ENCODE peak calls at places on chromosomes 16 and 17, in four cellular contexts. S, P, E and I are unnamed samples.

GRCh38 chr17:49925916-49926315 is 43.1 kb upstream of the DLX4 start:
- DNase-seq in S (peak), P (no peak), E (no peak), I (no peak)

GRCh38 chr16:89073346-89074221 is 20.1 kb upstream of the ACSF3 start:
- DNase-seq in S (no peak), P (no peak), E (no peak), I (no peak)

GRCh38 chr17:10226930-10227695 is 28.7 kb upstream of the GAS7 start:
- DNase-seq in S (peak), P (peak), E (peak), I (peak)

GRCh38 chr16:49277386-49277742 is 4.3 kb downstream of the CBLN1 start:
- DNase-seq in S (no peak), P (no peak), E (no peak), I (no peak)

GRCh38 chr17:41773190-41773588 is 13.3 kb downstream of the JUP start:
- DNase-seq in S (peak), P (peak), E (no peak), I (peak)

GRCh38 chr17:9116311-9116820 is 95.1 kb downstream of the NTN1 start:
- DNase-seq in S (no peak), P (no peak), E (no peak), I (no peak)

GRCh38 chr16:50183316-50183715 is 30.2 kb downstream of the TENT4B start:
- DNase-seq in S (peak), P (no peak), E (no peak), I (peak)

GRCh38 chr17:53736516-53737274 is 86.0 kb upstream of the KIF2B start:
- DNase-seq in S (no peak), P (no peak), E (no peak), I (no peak)

GRCh38 chr17:12665263-12666210 is at the start of gene MYOCD:
- DNase-seq in S (peak), P (no peak), E (no peak), I (peak)

GRCh38 chr17:48596735-48597491 is 3.3 kb upstream of the HOXB5 start:
- DNase-seq in S (no peak), P (no peak), E (peak), I (no peak)

GRCh38 chr16:4675864-4676786 is 17.2 kb upstream of the NUDT16L1 start:
- DNase-seq in S (no peak), P (no peak), E (peak), I (no peak)

GRCh38 chr16:66360624-66361324 is 5.7 kb upstream of the CDH5 start:
- DNase-seq in S (no peak), P (no peak), E (no peak), I (no peak)

GRCh38 chr17:73029941-73030340 is 62.5 kb downstream of the SLC39A11 start:
- DNase-seq in S (no peak), P (no peak), E (no peak), I (no peak)

GRCh38 chr17:55903028-55903690 is 152.3 kb downstream of the PCTP start:
- DNase-seq in S (no peak), P (no peak), E (no peak), I (no peak)

GRCh38 chr17:38892620-38893019 is 22.8 kb downstream of the LASP1 start:
- DNase-seq in S (no peak), P (no peak), E (peak), I (no peak)

GRCh38 chr16:82364690-82365089 is 194.7 kb upstream of the MPHOSPH6 start:
- DNase-seq in S (no peak), P (no peak), E (no peak), I (no peak)

GRCh38 chr17:78697122-78697845 is 84.8 kb downstream of the CYTH1 start:
- DNase-seq in S (peak), P (no peak), E (no peak), I (no peak)

GRCh38 chr16:89924925-89925307 is 1.8 kb downstream of the TUBB3 start:
- DNase-seq in S (no peak), P (no peak), E (no peak), I (no peak)

GRCh38 chr17:73952136-73952497 is 251.4 kb upstream of the RPL38 start:
- DNase-seq in S (no peak), P (no peak), E (no peak), I (no peak)

GRCh38 chr16:11006666-11007065 is 62.3 kb downstream of the CLEC16A start:
- DNase-seq in S (no peak), P (no peak), E (no peak), I (no peak)

GRCh38 chr17:4739122-4740024 is at the start of the genes CXCL16 and ZMYND15:
- DNase-seq in S (peak), P (peak), E (peak), I (peak)

GRCh38 chr16:8996891-8997290 is 33.2 kb upstream of the USP7 start:
- DNase-seq in S (no peak), P (no peak), E (no peak), I (no peak)

GRCh38 chr17:8807070-8807550 is 7.9 kb upstream of the MFSD6L start:
- DNase-seq in S (no peak), P (no peak), E (peak), I (peak)

GRCh38 chr16:81809567-81809966 is 30.5 kb downstream of the PLCG2 start:
- DNase-seq in S (no peak), P (no peak), E (no peak), I (no peak)

GRCh38 chr16:56841233-56841632 is 23.8 kb upstream of the SLC12A3 start:
- DNase-seq in S (peak), P (no peak), E (no peak), I (peak)

GRCh38 chr16:15404792-15405191 is 9.2 kb downstream of the MPV17L start:
- DNase-seq in S (no peak), P (peak), E (no peak), I (no peak)

GRCh38 chr17:64357191-64357981 is 33.3 kb downstream of the PECAM1 start:
- DNase-seq in S (peak), P (no peak), E (no peak), I (peak)

GRCh38 chr17:35868791-35869190 is at the start of gene HEATR9:
- DNase-seq in S (no peak), P (no peak), E (no peak), I (no peak)

GRCh38 chr16:88927010-88927409 is 50.0 kb downstream of the CBFA2T3 start:
- DNase-seq in S (no peak), P (no peak), E (no peak), I (no peak)

GRCh38 chr17:29342148-29342765 is 47.9 kb upstream of the TAOK1 start:
- DNase-seq in S (no peak), P (no peak), E (no peak), I (no peak)

GRCh38 chr17:48225725-48226567 is 118.4 kb downstream of the SNX11 start:
- DNase-seq in S (no peak), P (no peak), E (no peak), I (no peak)

GRCh38 chr16:84925092-84925772 is 86.1 kb downstream of the ZDHHC7 start:
- DNase-seq in S (peak), P (peak), E (peak), I (peak)

GRCh38 chr17:78960945-78961344 is 18.8 kb downstream of the LGALS3BP start:
- DNase-seq in S (peak), P (no peak), E (no peak), I (peak)

GRCh38 chr16:70432800-70433455 is 6.0 kb downstream of the ST3GAL2 start:
- DNase-seq in S (peak), P (no peak), E (no peak), I (peak)

GRCh38 chr16:588639-588888 is 1.3 kb upstream of the RAB40C start:
- DNase-seq in S (peak), P (no peak), E (peak), I (peak)

GRCh38 chr16:23803591-23804123 is 32.1 kb upstream of the PRKCB start:
- DNase-seq in S (peak), P (peak), E (peak), I (peak)

GRCh38 chr17:147796-148740 is 10.7 kb downstream of the SCGB1C2 start:
- DNase-seq in S (no peak), P (no peak), E (peak), I (no peak)

GRCh38 chr17:67390006-67390645 is 13.0 kb downstream of the PITPNC1 start:
- DNase-seq in S (peak), P (peak), E (no peak), I (no peak)
- H3K4me3 ChIP-seq in S (no peak), P (no peak), E (peak), I (no peak)

GRCh38 chr16:86834451-86835035 is 256.2 kb downstream of the FOXL1 start:
- DNase-seq in S (peak), P (no peak), E (no peak), I (peak)
- TF ChIP-seq CTCF in S (peak), P (no peak), E (no peak), I (no peak)

GRCh38 chr17:7589891-7590611 is at the start of gene SOX15:
- DNase-seq in S (no peak), P (peak), E (no peak), I (no peak)
- H3K4me3 ChIP-seq in S (peak), P (peak), E (peak), I (peak)

DNA sequence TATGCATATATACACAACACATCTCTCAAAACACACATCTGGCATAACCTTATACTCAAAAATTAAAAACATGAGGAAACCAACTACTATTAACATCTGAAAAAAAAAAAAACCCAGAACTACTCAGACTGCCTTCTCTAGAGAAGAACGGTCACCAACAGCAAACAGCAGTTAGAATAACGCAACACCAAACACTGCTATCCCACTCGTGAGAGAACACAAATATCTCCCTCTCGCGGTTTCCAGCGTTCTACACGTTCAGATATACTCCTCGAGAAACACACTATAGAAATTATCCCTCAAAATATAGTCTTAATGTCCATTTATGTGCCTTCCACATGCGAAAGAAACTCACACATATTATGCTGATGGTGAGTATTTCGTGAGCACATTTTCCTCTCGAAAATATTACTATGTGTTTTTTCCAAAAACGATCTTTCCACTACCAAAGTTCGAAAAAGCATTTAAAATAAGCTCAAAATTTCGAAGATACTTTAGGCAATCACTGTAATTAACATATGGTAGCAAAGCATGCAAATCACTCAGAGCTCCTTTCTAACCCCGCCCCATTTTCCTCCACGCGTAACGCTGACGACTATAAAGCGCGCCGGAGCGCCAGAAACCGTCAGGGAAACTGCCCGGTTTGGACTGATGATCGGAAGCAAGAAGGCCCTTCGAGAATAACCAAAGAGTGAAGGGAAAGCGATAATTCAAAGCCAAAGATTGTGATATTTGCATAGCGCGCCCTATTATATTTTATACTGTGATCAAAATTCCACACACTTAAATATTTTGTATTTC is 60.1 kb downstream of the TEX14 start:
- DNase-seq in S (peak), P (peak), E (peak), I (peak)
- TF ChIP-seq CTCF in S (peak), P (peak), E (peak), I (peak)

GRCh38 chr17:81329279-81329926 is 34.3 kb upstream of the SLC38A10 start:
- DNase-seq in S (peak), P (peak), E (no peak), I (peak)

GRCh38 chr17:81330884-81331245 is 35.8 kb upstream of the SLC38A10 start:
- DNase-seq in S (no peak), P (no peak), E (no peak), I (no peak)

GRCh38 chr17:81328925-81329278 is 33.8 kb upstream of the SLC38A10 start:
- DNase-seq in S (peak), P (no peak), E (no peak), I (peak)

GRCh38 chr17:81331527-81332043 is 36.5 kb upstream of the SLC38A10 start:
- DNase-seq in S (no peak), P (no peak), E (no peak), I (no peak)

GRCh38 chr17:81329927-81330883 is 35.1 kb upstream of the SLC38A10 start:
- DNase-seq in S (no peak), P (no peak), E (no peak), I (no peak)
- H3K4me3 ChIP-seq in S (no peak), P (no peak), E (no peak), I (no peak)

DNA sequence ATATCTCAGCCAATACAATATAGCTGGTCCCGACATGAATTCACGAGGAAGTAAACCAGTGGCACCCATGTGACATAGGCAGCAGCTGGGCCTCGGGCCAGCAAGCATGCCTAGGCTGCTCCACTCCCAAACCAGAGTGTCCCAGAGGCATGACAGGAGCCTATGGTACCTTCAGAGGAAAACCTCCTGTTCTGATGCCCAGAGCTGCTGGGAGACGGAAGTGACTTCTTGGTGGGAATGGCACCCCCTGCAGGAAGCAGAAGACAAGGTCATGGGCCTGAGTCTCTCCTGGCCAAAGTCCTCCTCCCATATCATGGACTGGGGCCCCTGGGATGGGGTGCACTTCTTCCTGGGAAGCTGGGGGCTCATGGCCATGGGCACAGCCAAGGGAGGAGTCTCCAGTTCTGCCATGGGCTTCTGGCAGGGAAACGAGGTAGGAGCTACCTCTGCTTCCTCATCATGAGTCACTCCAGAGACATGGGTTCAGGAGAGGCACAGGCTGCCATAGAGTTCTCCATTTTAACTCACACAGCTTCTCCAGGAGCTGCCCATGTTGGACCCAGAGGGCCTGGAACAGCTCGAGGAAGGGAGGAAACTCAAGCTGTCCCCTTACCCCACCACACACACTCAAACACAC is 13.4 kb downstream of the FBF1 start:
- DNase-seq in S (peak), P (peak), E (no peak), I (peak)
- TF ChIP-seq CTCF in S (peak), P (peak), E (peak), I (peak)

DNA sequence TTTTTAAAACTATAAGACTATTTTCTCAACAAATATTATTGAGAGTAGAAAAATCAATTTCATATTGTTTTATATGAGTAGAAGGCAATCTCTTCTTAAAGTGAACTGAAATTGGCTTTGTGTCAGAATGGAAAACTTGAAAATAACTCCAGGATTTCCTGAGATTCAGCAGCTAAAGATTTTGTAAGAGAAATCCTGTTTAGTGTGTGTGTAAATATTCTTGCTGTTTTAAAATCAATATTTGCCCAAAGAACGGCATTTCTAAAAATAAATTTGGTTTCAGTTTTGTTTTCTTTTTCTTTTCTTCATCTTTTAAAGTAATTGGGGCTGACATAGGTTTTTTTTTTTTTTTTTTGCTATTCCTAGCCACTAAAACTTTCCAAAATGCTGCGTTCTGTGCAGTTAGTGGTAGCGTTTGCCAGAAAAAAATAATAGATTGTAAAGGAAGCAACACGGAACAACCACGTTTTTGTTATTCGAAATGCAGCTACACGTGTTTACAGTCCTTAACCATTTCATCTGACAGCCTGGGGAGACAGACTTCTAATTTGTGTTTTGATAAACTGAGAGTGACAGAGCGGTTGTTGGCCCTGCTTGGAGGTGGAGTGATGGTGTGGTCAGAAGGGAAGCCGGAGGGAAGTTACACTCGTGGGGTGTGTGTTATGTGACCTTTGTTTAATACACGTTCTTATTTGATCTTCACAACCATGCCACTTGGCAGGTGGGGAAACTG is 21.6 kb upstream of the SMPD3 start:
- DNase-seq in S (peak), P (no peak), E (no peak), I (no peak)
- H3K4me3 ChIP-seq in S (no peak), P (peak), E (peak), I (peak)

GRCh38 chr16:27238016-27238587 is 30.5 kb downstream of the NSMCE1 start:
- DNase-seq in S (no peak), P (no peak), E (peak), I (no peak)
- TF ChIP-seq CTCF in S (no peak), P (no peak), E (no peak), I (no peak)